ENCODE peak calls at places on chromosomes 6 and 20, in ten cellular contexts. One of them, this sample, is unnamed. For H3K4me1, the result is how much of the 10 kb centered on the place peaks cover.

GRCh38 chr6:140183881-140184280 is 809.4 kb upstream of the CITED2 start:
- DNase-seq in CD4-positive, CD25-positive, alpha-beta regulatory T cell: no peak
- DNase-seq in lung: no peak
- DNase-seq in pancreas: no peak
- DNase-seq in transverse colon: no peak
- DNase-seq in right lobe of liver: no peak
- DNase-seq in HAP-1: no peak
- DNase-seq in heart right ventricle: no peak
- DNase-seq in neuronal stem cell: no peak
- DNase-seq in hepatocyte: no peak
- DNase-seq in this sample: no peak

GRCh38 chr6:154450498-154450897 is 60.0 kb downstream of the CNKSR3 start:
- DNase-seq in CD4-positive, CD25-positive, alpha-beta regulatory T cell: no peak
- DNase-seq in lung: no peak
- DNase-seq in pancreas: no peak
- DNase-seq in transverse colon: no peak
- DNase-seq in right lobe of liver: no peak
- DNase-seq in HAP-1: no peak
- DNase-seq in heart right ventricle: no peak
- DNase-seq in neuronal stem cell: no peak
- DNase-seq in hepatocyte: no peak
- DNase-seq in this sample: no peak

GRCh38 chr20:46051556-46052323 is 22.7 kb downstream of the SLC12A5 start:
- DNase-seq in CD4-positive, CD25-positive, alpha-beta regulatory T cell: no peak
- DNase-seq in lung: no peak
- DNase-seq in pancreas: no peak
- DNase-seq in transverse colon: no peak
- DNase-seq in right lobe of liver: no peak
- DNase-seq in HAP-1: no peak
- DNase-seq in heart right ventricle: no peak
- DNase-seq in neuronal stem cell: no peak
- DNase-seq in hepatocyte: no peak
- DNase-seq in this sample: no peak

GRCh38 chr6:73722318-73723060 is 26.5 kb downstream of the CD109 start:
- DNase-seq in CD4-positive, CD25-positive, alpha-beta regulatory T cell: peak
- DNase-seq in lung: no peak
- DNase-seq in pancreas: no peak
- DNase-seq in transverse colon: no peak
- DNase-seq in right lobe of liver: no peak
- DNase-seq in HAP-1: no peak
- DNase-seq in heart right ventricle: no peak
- DNase-seq in neuronal stem cell: no peak
- DNase-seq in hepatocyte: no peak
- DNase-seq in this sample: no peak

GRCh38 chr20:15515706-15516105 is 1057.5 kb downstream of the KIF16B start:
- DNase-seq in CD4-positive, CD25-positive, alpha-beta regulatory T cell: no peak
- DNase-seq in lung: no peak
- DNase-seq in pancreas: no peak
- DNase-seq in transverse colon: no peak
- DNase-seq in right lobe of liver: no peak
- DNase-seq in HAP-1: no peak
- DNase-seq in heart right ventricle: no peak
- DNase-seq in neuronal stem cell: no peak
- DNase-seq in hepatocyte: no peak
- DNase-seq in this sample: no peak

GRCh38 chr6:48628316-48628715 is 517.3 kb upstream of the PTCHD4 start:
- DNase-seq in CD4-positive, CD25-positive, alpha-beta regulatory T cell: no peak
- DNase-seq in lung: no peak
- DNase-seq in pancreas: no peak
- DNase-seq in transverse colon: no peak
- DNase-seq in right lobe of liver: no peak
- DNase-seq in HAP-1: no peak
- DNase-seq in heart right ventricle: no peak
- DNase-seq in neuronal stem cell: peak
- DNase-seq in hepatocyte: no peak
- DNase-seq in this sample: no peak

GRCh38 chr6:21935561-21936028 is 342.0 kb downstream of the SOX4 start:
- DNase-seq in CD4-positive, CD25-positive, alpha-beta regulatory T cell: peak
- DNase-seq in lung: peak
- DNase-seq in pancreas: no peak
- DNase-seq in transverse colon: peak
- DNase-seq in right lobe of liver: no peak
- DNase-seq in HAP-1: peak
- DNase-seq in heart right ventricle: no peak
- DNase-seq in neuronal stem cell: no peak
- DNase-seq in hepatocyte: no peak
- DNase-seq in this sample: peak

GRCh38 chr6:118993358-118993757 is 58.4 kb upstream of the MCM9 start:
- DNase-seq in CD4-positive, CD25-positive, alpha-beta regulatory T cell: no peak
- DNase-seq in lung: no peak
- DNase-seq in pancreas: no peak
- DNase-seq in transverse colon: no peak
- DNase-seq in right lobe of liver: no peak
- DNase-seq in HAP-1: no peak
- DNase-seq in heart right ventricle: no peak
- DNase-seq in neuronal stem cell: no peak
- DNase-seq in hepatocyte: no peak
- DNase-seq in this sample: no peak

GRCh38 chr6:169253745-169254238 is at the start of gene THBS2:
- DNase-seq in CD4-positive, CD25-positive, alpha-beta regulatory T cell: no peak
- DNase-seq in lung: no peak
- DNase-seq in pancreas: no peak
- DNase-seq in transverse colon: peak
- DNase-seq in right lobe of liver: no peak
- DNase-seq in HAP-1: peak
- DNase-seq in heart right ventricle: no peak
- DNase-seq in neuronal stem cell: peak
- DNase-seq in hepatocyte: peak
- DNase-seq in this sample: no peak

GRCh38 chr6:96466149-96466863 is 55.3 kb upstream of the UFL1 start:
- DNase-seq in CD4-positive, CD25-positive, alpha-beta regulatory T cell: peak
- DNase-seq in lung: no peak
- DNase-seq in pancreas: no peak
- DNase-seq in transverse colon: no peak
- DNase-seq in right lobe of liver: no peak
- DNase-seq in HAP-1: no peak
- DNase-seq in heart right ventricle: no peak
- DNase-seq in neuronal stem cell: no peak
- DNase-seq in hepatocyte: no peak
- DNase-seq in this sample: no peak

GRCh38 chr6:127538750-127539264 is 19.7 kb upstream of the MTCL3 start:
- DNase-seq in CD4-positive, CD25-positive, alpha-beta regulatory T cell: no peak
- DNase-seq in lung: no peak
- DNase-seq in pancreas: no peak
- DNase-seq in transverse colon: no peak
- DNase-seq in right lobe of liver: no peak
- DNase-seq in HAP-1: no peak
- DNase-seq in heart right ventricle: no peak
- DNase-seq in neuronal stem cell: no peak
- DNase-seq in hepatocyte: no peak
- DNase-seq in this sample: no peak

GRCh38 chr6:142395266-142395665 is 93.5 kb downstream of the ADGRG6 start:
- DNase-seq in CD4-positive, CD25-positive, alpha-beta regulatory T cell: no peak
- DNase-seq in lung: no peak
- DNase-seq in pancreas: no peak
- DNase-seq in transverse colon: no peak
- DNase-seq in right lobe of liver: no peak
- DNase-seq in HAP-1: no peak
- DNase-seq in heart right ventricle: no peak
- DNase-seq in neuronal stem cell: no peak
- DNase-seq in hepatocyte: no peak
- DNase-seq in this sample: no peak

GRCh38 chr20:39660251-39660650 is 698.1 kb downstream of the DHX35 start:
- DNase-seq in CD4-positive, CD25-positive, alpha-beta regulatory T cell: no peak
- DNase-seq in lung: no peak
- DNase-seq in pancreas: no peak
- DNase-seq in transverse colon: no peak
- DNase-seq in right lobe of liver: no peak
- DNase-seq in HAP-1: no peak
- DNase-seq in heart right ventricle: no peak
- DNase-seq in neuronal stem cell: no peak
- DNase-seq in hepatocyte: no peak
- DNase-seq in this sample: no peak

GRCh38 chr6:150622941-150623874 is 23.5 kb downstream of the PLEKHG1 start:
- DNase-seq in CD4-positive, CD25-positive, alpha-beta regulatory T cell: peak
- DNase-seq in lung: no peak
- DNase-seq in pancreas: no peak
- DNase-seq in transverse colon: no peak
- DNase-seq in right lobe of liver: no peak
- DNase-seq in HAP-1: no peak
- DNase-seq in heart right ventricle: no peak
- DNase-seq in neuronal stem cell: no peak
- DNase-seq in hepatocyte: no peak
- DNase-seq in this sample: no peak

GRCh38 chr20:24350923-24351368 is 118.5 kb upstream of the SYNDIG1 start:
- DNase-seq in CD4-positive, CD25-positive, alpha-beta regulatory T cell: no peak
- DNase-seq in lung: no peak
- DNase-seq in pancreas: no peak
- DNase-seq in transverse colon: no peak
- DNase-seq in right lobe of liver: no peak
- DNase-seq in HAP-1: no peak
- DNase-seq in heart right ventricle: no peak
- DNase-seq in neuronal stem cell: no peak
- DNase-seq in hepatocyte: no peak
- DNase-seq in this sample: no peak

GRCh38 chr20:42093542-42094440 is 475.6 kb upstream of the CHD6 start:
- DNase-seq in CD4-positive, CD25-positive, alpha-beta regulatory T cell: no peak
- DNase-seq in lung: no peak
- DNase-seq in pancreas: no peak
- DNase-seq in transverse colon: no peak
- DNase-seq in right lobe of liver: no peak
- DNase-seq in HAP-1: no peak
- DNase-seq in heart right ventricle: no peak
- DNase-seq in neuronal stem cell: no peak
- DNase-seq in hepatocyte: no peak
- DNase-seq in this sample: no peak

GRCh38 chr6:46172176-46172575 is 1.4 kb upstream of the ENPP5 start:
- DNase-seq in CD4-positive, CD25-positive, alpha-beta regulatory T cell: no peak
- DNase-seq in lung: no peak
- DNase-seq in pancreas: no peak
- DNase-seq in transverse colon: no peak
- DNase-seq in right lobe of liver: no peak
- DNase-seq in HAP-1: no peak
- DNase-seq in heart right ventricle: no peak
- DNase-seq in neuronal stem cell: no peak
- DNase-seq in hepatocyte: no peak
- DNase-seq in this sample: no peak

GRCh38 chr6:148525453-148525852 is 182.8 kb downstream of the SASH1 start:
- DNase-seq in CD4-positive, CD25-positive, alpha-beta regulatory T cell: no peak
- DNase-seq in lung: no peak
- DNase-seq in pancreas: no peak
- DNase-seq in transverse colon: no peak
- DNase-seq in right lobe of liver: no peak
- DNase-seq in HAP-1: no peak
- DNase-seq in heart right ventricle: no peak
- DNase-seq in neuronal stem cell: no peak
- DNase-seq in hepatocyte: no peak
- DNase-seq in this sample: no peak
- H3K4me1 ChIP-seq in CD4-positive, CD25-positive, alpha-beta regulatory T cell: under half
- H3K4me1 ChIP-seq in lung: under half
- H3K4me1 ChIP-seq in pancreas: under half
- H3K4me1 ChIP-seq in transverse colon: under half
- H3K4me1 ChIP-seq in right lobe of liver: under half
- H3K4me1 ChIP-seq in HAP-1: under half
- H3K4me1 ChIP-seq in heart right ventricle: half or more
- H3K4me1 ChIP-seq in neuronal stem cell: under half
- H3K4me1 ChIP-seq in hepatocyte: under half
- H3K4me1 ChIP-seq in this sample: under half

GRCh38 chr6:11363881-11364576 is 131.6 kb upstream of the NEDD9 start:
- DNase-seq in CD4-positive, CD25-positive, alpha-beta regulatory T cell: no peak
- DNase-seq in lung: no peak
- DNase-seq in pancreas: no peak
- DNase-seq in transverse colon: no peak
- DNase-seq in right lobe of liver: no peak
- DNase-seq in HAP-1: no peak
- DNase-seq in heart right ventricle: no peak
- DNase-seq in neuronal stem cell: no peak
- DNase-seq in hepatocyte: no peak
- DNase-seq in this sample: no peak
- H3K4me1 ChIP-seq in CD4-positive, CD25-positive, alpha-beta regulatory T cell: under half
- H3K4me1 ChIP-seq in lung: under half
- H3K4me1 ChIP-seq in pancreas: under half
- H3K4me1 ChIP-seq in transverse colon: under half
- H3K4me1 ChIP-seq in right lobe of liver: under half
- H3K4me1 ChIP-seq in HAP-1: under half
- H3K4me1 ChIP-seq in heart right ventricle: half or more
- H3K4me1 ChIP-seq in neuronal stem cell: under half
- H3K4me1 ChIP-seq in hepatocyte: under half
- H3K4me1 ChIP-seq in this sample: under half

DNA sequence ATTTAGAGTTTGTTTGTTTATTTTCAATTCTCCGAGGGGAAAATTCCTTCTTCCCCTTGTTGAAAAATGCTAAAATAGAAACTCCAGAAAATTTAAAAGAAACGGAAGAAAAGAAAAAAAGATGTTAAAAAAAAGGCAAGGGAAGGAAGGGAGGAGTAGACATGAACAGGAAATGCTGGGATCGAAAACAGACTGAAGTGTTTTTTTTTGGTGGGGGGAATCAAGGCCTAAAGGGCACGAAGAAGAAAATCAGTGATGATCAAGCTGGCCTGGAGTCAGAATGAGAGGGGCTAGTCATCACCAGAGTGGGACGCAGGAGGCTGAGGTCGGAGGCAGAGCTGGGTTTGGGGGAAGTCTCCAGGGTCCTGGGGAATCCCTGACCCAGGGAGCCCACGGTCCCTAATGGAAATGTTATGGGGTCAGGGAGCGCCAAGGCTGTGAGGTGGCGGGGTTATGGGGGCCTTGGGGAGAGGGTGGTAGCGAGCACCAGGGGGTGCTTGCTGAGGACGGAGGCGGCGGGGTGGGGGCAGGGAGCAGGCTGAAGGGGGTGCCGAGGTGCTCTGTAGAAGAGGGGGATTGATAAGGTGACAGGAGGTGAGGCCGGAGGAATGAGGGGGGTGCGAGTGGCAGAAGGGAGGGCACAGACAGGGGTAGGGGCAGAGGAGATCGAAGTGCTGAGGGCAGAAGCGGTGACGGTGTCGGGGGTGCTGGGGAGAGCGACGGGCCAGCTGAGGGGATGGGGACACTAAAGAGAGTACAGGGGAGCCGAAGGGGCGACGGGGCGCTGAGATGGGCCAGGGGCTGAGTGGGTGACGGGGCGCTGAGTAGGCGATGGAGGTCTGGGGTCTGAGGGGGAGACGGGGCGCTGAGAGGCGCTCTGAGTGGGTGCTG is 717 bp downstream of the ZNFX1 start:
- DNase-seq in CD4-positive, CD25-positive, alpha-beta regulatory T cell: peak
- DNase-seq in lung: peak
- DNase-seq in pancreas: peak
- DNase-seq in transverse colon: peak
- DNase-seq in right lobe of liver: no peak
- DNase-seq in HAP-1: peak
- DNase-seq in heart right ventricle: peak
- DNase-seq in neuronal stem cell: no peak
- DNase-seq in hepatocyte: peak
- DNase-seq in this sample: no peak
- H3K4me1 ChIP-seq in CD4-positive, CD25-positive, alpha-beta regulatory T cell: half or more
- H3K4me1 ChIP-seq in lung: under half
- H3K4me1 ChIP-seq in pancreas: under half
- H3K4me1 ChIP-seq in transverse colon: half or more
- H3K4me1 ChIP-seq in right lobe of liver: under half
- H3K4me1 ChIP-seq in HAP-1: under half
- H3K4me1 ChIP-seq in heart right ventricle: half or more
- H3K4me1 ChIP-seq in neuronal stem cell: under half
- H3K4me1 ChIP-seq in hepatocyte: under half
- H3K4me1 ChIP-seq in this sample: under half

GRCh38 chr6:106372838-106373501 is 12.5 kb downstream of the CRYBG1 start:
- DNase-seq in CD4-positive, CD25-positive, alpha-beta regulatory T cell: peak
- DNase-seq in lung: no peak
- DNase-seq in pancreas: no peak
- DNase-seq in transverse colon: no peak
- DNase-seq in right lobe of liver: no peak
- DNase-seq in HAP-1: no peak
- DNase-seq in heart right ventricle: no peak
- DNase-seq in neuronal stem cell: no peak
- DNase-seq in hepatocyte: no peak
- DNase-seq in this sample: no peak
- H3K4me1 ChIP-seq in CD4-positive, CD25-positive, alpha-beta regulatory T cell: under half
- H3K4me1 ChIP-seq in lung: under half
- H3K4me1 ChIP-seq in pancreas: under half
- H3K4me1 ChIP-seq in transverse colon: under half
- H3K4me1 ChIP-seq in right lobe of liver: under half
- H3K4me1 ChIP-seq in HAP-1: under half
- H3K4me1 ChIP-seq in heart right ventricle: under half
- H3K4me1 ChIP-seq in neuronal stem cell: under half
- H3K4me1 ChIP-seq in hepatocyte: under half
- H3K4me1 ChIP-seq in this sample: under half